ENCODE peak calls at places on chromosomes 4 and X, in ten cellular contexts. O, G, Q, L, N, K, W, R, P and A are unnamed samples.

GRCh38 chr4:93791570-93792195 is 36.9 kb upstream of the ATOH1 start:
- DNase-seq in N (peak), P (peak), K (no peak), G (no peak), W (peak), O (no peak), L (no peak), R (peak), Q (peak), A (no peak)

GRCh38 chrX:17521871-17522693 is 147.1 kb downstream of the NHS start:
- DNase-seq in P (no peak), G (no peak), N (peak), R (no peak), W (no peak), K (no peak), Q (no peak), L (no peak), O (no peak), A (no peak)

GRCh38 chrX:16953606-16954211 is 7.3 kb downstream of the REPS2 start:
- DNase-seq in L (no peak), O (no peak), K (no peak), P (no peak), Q (no peak), R (no peak), W (no peak), G (no peak), N (no peak), A (no peak)

GRCh38 chr4:61401771-61402170 is 201.6 kb downstream of the ADGRL3 start:
- DNase-seq in Q (no peak), R (no peak), W (no peak), P (no peak), G (no peak), K (no peak), O (no peak), L (no peak), N (no peak), A (no peak)

GRCh38 chr4:183722738-183723560 is 63.9 kb downstream of the TRAPPC11 start:
- DNase-seq in L (peak), K (peak), G (peak), W (peak), O (peak), N (peak), P (peak), R (peak), Q (peak), A (peak)

GRCh38 chr4:117064297-117064696 is 21.1 kb downstream of the TRAM1L1 start:
- DNase-seq in R (no peak), W (no peak), K (no peak), O (no peak), Q (no peak), L (no peak), P (peak), G (no peak), N (no peak), A (no peak)

GRCh38 chr4:61243962-61244361 is 43.8 kb downstream of the ADGRL3 start:
- DNase-seq in G (no peak), W (no peak), R (no peak), O (no peak), P (no peak), N (no peak), Q (no peak), L (no peak), K (no peak), A (no peak)

GRCh38 chr4:76665139-76665538 is 230.1 kb downstream of the SHROOM3 start:
- DNase-seq in O (no peak), R (peak), N (no peak), G (no peak), K (no peak), Q (no peak), P (no peak), L (no peak), W (no peak), A (no peak)

GRCh38 chr4:73853246-73853704 is at the start of gene PF4V1:
- DNase-seq in Q (no peak), K (no peak), O (peak), L (no peak), N (no peak), W (no peak), R (no peak), P (no peak), G (no peak), A (no peak)

GRCh38 chr4:128298852-128299251 is 11.2 kb upstream of the PGRMC2 start:
- DNase-seq in K (no peak), L (no peak), N (no peak), O (peak), G (no peak), R (no peak), P (no peak), W (no peak), Q (peak), A (no peak)

GRCh38 chrX:40402771-40403533 is 177.8 kb upstream of the ATP6AP2 start:
- DNase-seq in W (no peak), P (peak), O (no peak), N (no peak), G (no peak), K (no peak), R (no peak), L (no peak), Q (peak), A (no peak)

GRCh38 chrX:68433981-68434299 is 645 bp upstream of the OPHN1 start:
- DNase-seq in W (no peak), Q (no peak), G (no peak), K (no peak), L (no peak), O (no peak), P (no peak), R (no peak), N (no peak), A (no peak)

GRCh38 chr4:82774711-82775171 is 23.9 kb downstream of the SCD5 start:
- DNase-seq in W (no peak), P (peak), Q (no peak), N (no peak), O (no peak), L (no peak), G (no peak), R (no peak), K (no peak), A (no peak)

GRCh38 chr4:8237256-8237989 is 32.1 kb upstream of the HTRA3 start:
- DNase-seq in N (no peak), O (peak), P (no peak), W (no peak), Q (no peak), K (no peak), G (no peak), R (no peak), L (no peak), A (no peak)

GRCh38 chr4:25489221-25489797 is 112.2 kb downstream of the ANAPC4 start:
- DNase-seq in N (no peak), R (no peak), L (no peak), G (no peak), W (no peak), O (no peak), K (no peak), Q (no peak), P (no peak), A (no peak)

GRCh38 chrX:21479695-21480280 is 105.6 kb downstream of the CNKSR2 start:
- DNase-seq in N (peak), R (no peak), L (no peak), O (no peak), Q (peak), P (peak), K (no peak), G (no peak), W (no peak), A (no peak)

GRCh38 chr4:174334628-174335027 is 50.9 kb downstream of the CEP44 start:
- DNase-seq in R (no peak), L (no peak), P (no peak), Q (no peak), O (no peak), K (no peak), N (no peak), W (peak), G (no peak), A (no peak)

GRCh38 chr4:41391271-41391670 is 134.5 kb downstream of the UCHL1 start:
- DNase-seq in O (no peak), G (no peak), P (no peak), N (no peak), L (no peak), K (no peak), Q (no peak), R (no peak), W (no peak), A (no peak)

GRCh38 chr4:94038195-94038594 is 169.5 kb upstream of the SMARCAD1 start:
- DNase-seq in W (no peak), G (no peak), L (no peak), N (no peak), R (no peak), O (no peak), Q (no peak), K (no peak), P (no peak), A (no peak)

GRCh38 chr4:54588404-54588803 is 69.4 kb upstream of the KIT start:
- DNase-seq in L (no peak), K (no peak), W (no peak), Q (no peak), N (no peak), O (no peak), P (no peak), G (no peak), R (no peak), A (no peak)

GRCh38 chrX:112746812-112747630 is 67.3 kb upstream of the LHFPL1 start:
- DNase-seq in K (no peak), Q (no peak), W (no peak), P (no peak), L (no peak), R (no peak), N (no peak), G (no peak), O (no peak), A (no peak)

GRCh38 chr4:84258905-84259830 is 239.9 kb downstream of the NKX6-1 start:
- DNase-seq in P (peak), O (no peak), L (no peak), G (no peak), K (no peak), N (no peak), W (no peak), Q (peak), R (no peak), A (no peak)

GRCh38 chr4:188403272-188403671 is 264.0 kb downstream of the TRIML1 start:
- DNase-seq in Q (no peak), L (no peak), P (no peak), N (no peak), R (no peak), K (no peak), O (no peak), W (no peak), G (no peak), A (no peak)

GRCh38 chr4:149706942-149707341 is 108.7 kb downstream of the IQCM start:
- DNase-seq in K (no peak), N (no peak), G (no peak), Q (no peak), P (peak), W (no peak), L (no peak), R (no peak), O (no peak), A (no peak)

GRCh38 chrX:2500091-2500680 is 590 bp downstream of the DHRSX start:
- DNase-seq in L (no peak), O (peak), R (no peak), K (no peak), G (peak), P (peak), W (peak), N (no peak), Q (no peak), A (peak)

GRCh38 chr4:35038845-35039244 is 1205.5 kb downstream of the ARAP2 start:
- DNase-seq in P (no peak), Q (no peak), K (no peak), N (no peak), R (no peak), W (no peak), L (no peak), G (no peak), O (no peak), A (no peak)

GRCh38 chr4:125390126-125390525 is 75.4 kb downstream of the FAT4 start:
- DNase-seq in R (no peak), N (no peak), W (no peak), O (no peak), K (no peak), P (peak), Q (no peak), L (no peak), G (no peak), A (no peak)

GRCh38 chr4:166165829-166166420 is 292.9 kb downstream of the TLL1 start:
- DNase-seq in Q (peak), W (peak), O (no peak), P (peak), K (no peak), R (no peak), L (no peak), G (no peak), N (peak), A (no peak)